ENCODE peak calls at places on chromosomes 3 and 15, in four cellular contexts. One of them, this sample, is unnamed.

GRCh38 chr15:61327019-61327631 is 98.0 kb upstream of the RORA start:
- DNase-seq in GM10248: peak
- DNase-seq in activated CD8-positive, alpha-beta T cell treated with anti-CD3 and anti-CD28 coated beads for 36 hours: no peak
- DNase-seq in kidney tubule cell: peak
- DNase-seq in this sample: peak

GRCh38 chr15:59532770-59533379 is 78.7 kb upstream of the GCNT3 start:
- DNase-seq in GM10248: peak
- DNase-seq in activated CD8-positive, alpha-beta T cell treated with anti-CD3 and anti-CD28 coated beads for 36 hours: peak
- DNase-seq in kidney tubule cell: peak
- DNase-seq in this sample: peak

GRCh38 chr3:32886911-32887310 is 64.5 kb upstream of the CCR4 start:
- DNase-seq in GM10248: no peak
- DNase-seq in activated CD8-positive, alpha-beta T cell treated with anti-CD3 and anti-CD28 coated beads for 36 hours: no peak
- DNase-seq in kidney tubule cell: no peak
- DNase-seq in this sample: no peak

GRCh38 chr3:133479895-133480669 is 80.2 kb downstream of the BFSP2 start:
- DNase-seq in GM10248: peak
- DNase-seq in activated CD8-positive, alpha-beta T cell treated with anti-CD3 and anti-CD28 coated beads for 36 hours: no peak
- DNase-seq in kidney tubule cell: peak
- DNase-seq in this sample: peak

GRCh38 chr15:69735126-69735525 is 282.5 kb downstream of the RPLP1 start:
- DNase-seq in GM10248: no peak
- DNase-seq in activated CD8-positive, alpha-beta T cell treated with anti-CD3 and anti-CD28 coated beads for 36 hours: no peak
- DNase-seq in kidney tubule cell: peak
- DNase-seq in this sample: peak

GRCh38 chr3:98099848-98100247 is 12.9 kb downstream of the OR5AC2 start:
- DNase-seq in GM10248: no peak
- DNase-seq in activated CD8-positive, alpha-beta T cell treated with anti-CD3 and anti-CD28 coated beads for 36 hours: no peak
- DNase-seq in kidney tubule cell: no peak
- DNase-seq in this sample: no peak

GRCh38 chr15:68307131-68307928 is 29.8 kb downstream of the FEM1B start:
- DNase-seq in GM10248: peak
- DNase-seq in activated CD8-positive, alpha-beta T cell treated with anti-CD3 and anti-CD28 coated beads for 36 hours: no peak
- DNase-seq in kidney tubule cell: no peak
- DNase-seq in this sample: no peak

GRCh38 chr3:128949158-128949557 is 44.7 kb downstream of the CFAP92 start:
- DNase-seq in GM10248: no peak
- DNase-seq in activated CD8-positive, alpha-beta T cell treated with anti-CD3 and anti-CD28 coated beads for 36 hours: no peak
- DNase-seq in kidney tubule cell: no peak
- DNase-seq in this sample: no peak

GRCh38 chr15:44782516-44782915 is 46.2 kb downstream of the TRIM69 start:
- DNase-seq in GM10248: no peak
- DNase-seq in activated CD8-positive, alpha-beta T cell treated with anti-CD3 and anti-CD28 coated beads for 36 hours: no peak
- DNase-seq in kidney tubule cell: peak
- DNase-seq in this sample: peak

GRCh38 chr3:45929042-45929679 is 14.1 kb upstream of the CXCR6 start:
- DNase-seq in GM10248: peak
- DNase-seq in activated CD8-positive, alpha-beta T cell treated with anti-CD3 and anti-CD28 coated beads for 36 hours: peak
- DNase-seq in kidney tubule cell: peak
- DNase-seq in this sample: no peak

GRCh38 chr15:88702983-88703382 is 64.2 kb downstream of the ISG20 start:
- DNase-seq in GM10248: no peak
- DNase-seq in activated CD8-positive, alpha-beta T cell treated with anti-CD3 and anti-CD28 coated beads for 36 hours: no peak
- DNase-seq in kidney tubule cell: no peak
- DNase-seq in this sample: peak

GRCh38 chr15:74657846-74658245 is 38.0 kb downstream of the EDC3 start:
- DNase-seq in GM10248: no peak
- DNase-seq in activated CD8-positive, alpha-beta T cell treated with anti-CD3 and anti-CD28 coated beads for 36 hours: no peak
- DNase-seq in kidney tubule cell: peak
- DNase-seq in this sample: peak

GRCh38 chr15:69540622-69541021 is 88.0 kb downstream of the RPLP1 start:
- DNase-seq in GM10248: no peak
- DNase-seq in activated CD8-positive, alpha-beta T cell treated with anti-CD3 and anti-CD28 coated beads for 36 hours: no peak
- DNase-seq in kidney tubule cell: no peak
- DNase-seq in this sample: no peak

GRCh38 chr3:134971359-134971758 is 176.3 kb downstream of the EPHB1 start:
- DNase-seq in GM10248: no peak
- DNase-seq in activated CD8-positive, alpha-beta T cell treated with anti-CD3 and anti-CD28 coated beads for 36 hours: no peak
- DNase-seq in kidney tubule cell: no peak
- DNase-seq in this sample: no peak

GRCh38 chr3:129918461-129918860 is 24.9 kb upstream of the TMCC1 start:
- DNase-seq in GM10248: no peak
- DNase-seq in activated CD8-positive, alpha-beta T cell treated with anti-CD3 and anti-CD28 coated beads for 36 hours: no peak
- DNase-seq in kidney tubule cell: no peak
- DNase-seq in this sample: no peak

GRCh38 chr3:42664443-42664814 is 10.9 kb downstream of the ZBTB47 start:
- DNase-seq in GM10248: peak
- DNase-seq in activated CD8-positive, alpha-beta T cell treated with anti-CD3 and anti-CD28 coated beads for 36 hours: no peak
- DNase-seq in kidney tubule cell: no peak
- DNase-seq in this sample: no peak

GRCh38 chr3:12708584-12709192 is 44.8 kb upstream of the RAF1 start:
- DNase-seq in GM10248: no peak
- DNase-seq in activated CD8-positive, alpha-beta T cell treated with anti-CD3 and anti-CD28 coated beads for 36 hours: no peak
- DNase-seq in kidney tubule cell: peak
- DNase-seq in this sample: peak

GRCh38 chr3:168517514-168518071 is 421.9 kb upstream of the GOLIM4 start:
- DNase-seq in GM10248: no peak
- DNase-seq in activated CD8-positive, alpha-beta T cell treated with anti-CD3 and anti-CD28 coated beads for 36 hours: peak
- DNase-seq in kidney tubule cell: peak
- DNase-seq in this sample: peak

GRCh38 chr3:100042577-100042981 is 71.7 kb downstream of the FILIP1L start:
- DNase-seq in GM10248: no peak
- DNase-seq in activated CD8-positive, alpha-beta T cell treated with anti-CD3 and anti-CD28 coated beads for 36 hours: no peak
- DNase-seq in kidney tubule cell: peak
- DNase-seq in this sample: no peak

GRCh38 chr15:101128191-101128590 is 123.7 kb downstream of the CHSY1 start:
- DNase-seq in GM10248: no peak
- DNase-seq in activated CD8-positive, alpha-beta T cell treated with anti-CD3 and anti-CD28 coated beads for 36 hours: no peak
- DNase-seq in kidney tubule cell: peak
- DNase-seq in this sample: peak

GRCh38 chr3:72517804-72518442 is 330.3 kb downstream of the SHQ1 start:
- DNase-seq in GM10248: no peak
- DNase-seq in activated CD8-positive, alpha-beta T cell treated with anti-CD3 and anti-CD28 coated beads for 36 hours: no peak
- DNase-seq in kidney tubule cell: no peak
- DNase-seq in this sample: no peak

GRCh38 chr15:33234019-33234418 is 39.5 kb upstream of the FMN1 start:
- DNase-seq in GM10248: no peak
- DNase-seq in activated CD8-positive, alpha-beta T cell treated with anti-CD3 and anti-CD28 coated beads for 36 hours: peak
- DNase-seq in kidney tubule cell: peak
- DNase-seq in this sample: peak

This sample was measured in renal cortical epithelial cell.